ENCODE peak calls at places on chromosomes 3 and 15, in four cellular contexts. Q is endothelial cell of umbilical vein, X is body of pancreas, A is gastrocnemius medialis. C is an unnamed sample. For H3K36me3, the result is how much of the 10 kb centered on the place peaks cover.

GRCh38 chr15:78127882-78128281 is 3.4 kb downstream of the CIB2 start:
- DNase-seq in Q (no peak), X (no peak), A (no peak), C (no peak)

GRCh38 chr15:36468746-36469145 is 110.7 kb upstream of the CDIN1 start:
- DNase-seq in Q (no peak), X (no peak), A (no peak), C (no peak)

GRCh38 chr3:24802614-24803013 is 308.0 kb upstream of the THRB start:
- DNase-seq in Q (no peak), X (no peak), A (no peak), C (no peak)

GRCh38 chr3:94028093-94028837 is at the start of gene STX19:
- DNase-seq in Q (no peak), X (peak), A (no peak), C (no peak)

GRCh38 chr15:29452881-29453731 is 183.5 kb upstream of the NSMCE3 start:
- DNase-seq in Q (peak), X (no peak), A (no peak), C (no peak)

GRCh38 chr3:12227833-12228232 is 61.0 kb upstream of the PPARG start:
- DNase-seq in Q (no peak), X (no peak), A (no peak), C (no peak)

GRCh38 chr3:59245879-59246501 is 196.2 kb upstream of the CFAP20DC start:
- DNase-seq in Q (no peak), X (no peak), A (no peak), C (no peak)

GRCh38 chr15:70852501-70853269 is 1.3 kb downstream of the LARP6 start:
- DNase-seq in Q (peak), X (no peak), A (no peak), C (no peak)

GRCh38 chr3:177141899-177142651 is 55.2 kb downstream of the TBL1XR1 start:
- DNase-seq in Q (no peak), X (no peak), A (no peak), C (no peak)

GRCh38 chr3:17292556-17292955 is 407.8 kb downstream of the PLCL2 start:
- DNase-seq in Q (no peak), X (no peak), A (no peak), C (no peak)

GRCh38 chr3:45612138-45612537 is 17.6 kb downstream of the LIMD1 start:
- DNase-seq in Q (no peak), X (no peak), A (no peak), C (no peak)

GRCh38 chr3:175431396-175431795 is 572.3 kb downstream of the NAALADL2 start:
- DNase-seq in Q (no peak), X (peak), A (no peak), C (no peak)

GRCh38 chr15:76327191-76328105 is 9.1 kb upstream of the ISL2 start:
- DNase-seq in Q (no peak), X (no peak), A (no peak), C (no peak)

GRCh38 chr3:183455064-183455463 is 26.6 kb upstream of the MCF2L2 start:
- DNase-seq in Q (peak), X (no peak), A (no peak), C (no peak)

GRCh38 chr3:172709776-172710708 is 825 bp downstream of the NCEH1 start:
- DNase-seq in Q (peak), X (peak), A (peak), C (peak)

GRCh38 chr15:79943820-79944219 is 27.2 kb downstream of the BCL2A1 start:
- DNase-seq in Q (no peak), X (no peak), A (no peak), C (no peak)

GRCh38 chr3:55571913-55572312 is 84.8 kb upstream of the WNT5A start:
- DNase-seq in Q (no peak), X (peak), A (no peak), C (peak)
- H3K36me3 ChIP-seq in Q (under half), X (under half), A (under half), C (under half)

DNA sequence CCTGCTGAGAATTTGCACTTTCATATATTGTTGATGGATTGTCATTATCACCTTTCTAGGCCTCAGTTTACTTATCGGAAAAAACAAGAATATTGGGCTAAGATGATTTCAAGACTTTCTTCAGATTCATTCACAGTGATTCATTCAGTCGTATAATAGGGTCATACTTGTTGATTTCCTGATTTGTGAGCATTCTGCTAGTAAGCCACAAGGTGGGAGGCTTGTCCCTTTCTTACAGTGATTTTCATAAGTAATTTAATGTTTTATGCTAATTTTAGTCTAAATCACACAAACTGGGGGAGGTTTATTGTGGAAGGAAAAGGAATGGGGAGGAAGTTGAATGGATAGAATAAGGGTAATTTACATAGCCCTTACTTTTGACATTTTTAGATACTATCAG is 126.8 kb upstream of the GOLGA6L4 start:
- DNase-seq in Q (no peak), X (no peak), A (no peak), C (no peak)
- TF ChIP-seq CTCF in Q (no peak), X (no peak), A (no peak), C (no peak)

DNA sequence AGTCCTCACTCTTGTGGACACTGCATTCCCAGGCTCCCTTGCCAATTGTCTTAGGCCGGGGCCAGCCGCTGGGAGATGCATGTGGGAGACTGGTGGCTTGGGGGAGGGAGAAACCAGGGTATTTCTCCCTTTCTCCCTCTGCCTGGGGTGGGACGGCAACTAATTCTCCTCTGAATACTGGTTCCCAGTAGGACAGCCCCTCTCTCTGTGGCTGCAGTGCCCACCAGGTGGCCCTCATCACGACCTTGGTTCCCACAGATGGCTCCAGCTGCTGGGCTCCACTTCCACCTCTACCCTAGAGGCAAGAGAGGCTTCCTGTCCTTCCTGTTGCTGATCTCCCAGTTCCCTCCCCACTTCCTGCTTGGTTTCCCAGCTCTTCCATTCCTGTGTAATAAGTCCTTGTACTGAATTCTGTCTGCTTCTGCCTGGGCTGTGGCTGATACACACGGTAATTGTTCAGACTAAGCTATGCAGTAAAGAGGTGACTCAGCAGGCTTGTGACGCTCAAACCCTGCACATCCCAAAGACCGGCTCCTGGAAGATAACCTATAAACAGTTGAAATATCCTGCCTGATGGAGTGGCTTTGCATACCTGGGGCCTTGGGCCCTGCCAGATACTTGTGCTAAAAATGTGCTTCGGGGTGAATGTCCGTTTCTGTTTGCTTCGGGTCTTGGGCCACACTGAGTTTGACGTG is 20.4 kb upstream of the COPG1 start:
- DNase-seq in Q (peak), X (peak), A (no peak), C (no peak)
- TF ChIP-seq POLR2A in Q (no peak), X (no peak), A (no peak), C (no peak)

GRCh38 chr3:187728248-187728647 is 17.0 kb downstream of the BCL6 start:
- DNase-seq in Q (no peak), X (no peak), A (no peak), C (no peak)

GRCh38 chr3:187726564-187726963 is 18.7 kb downstream of the BCL6 start:
- DNase-seq in Q (no peak), X (no peak), A (no peak), C (no peak)

GRCh38 chr3:187725218-187725617 is 20.1 kb downstream of the BCL6 start:
- DNase-seq in Q (no peak), X (no peak), A (no peak), C (peak)

GRCh38 chr3:187728930-187729583 is 16.2 kb downstream of the BCL6 start:
- DNase-seq in Q (no peak), X (no peak), A (no peak), C (no peak)

DNA sequence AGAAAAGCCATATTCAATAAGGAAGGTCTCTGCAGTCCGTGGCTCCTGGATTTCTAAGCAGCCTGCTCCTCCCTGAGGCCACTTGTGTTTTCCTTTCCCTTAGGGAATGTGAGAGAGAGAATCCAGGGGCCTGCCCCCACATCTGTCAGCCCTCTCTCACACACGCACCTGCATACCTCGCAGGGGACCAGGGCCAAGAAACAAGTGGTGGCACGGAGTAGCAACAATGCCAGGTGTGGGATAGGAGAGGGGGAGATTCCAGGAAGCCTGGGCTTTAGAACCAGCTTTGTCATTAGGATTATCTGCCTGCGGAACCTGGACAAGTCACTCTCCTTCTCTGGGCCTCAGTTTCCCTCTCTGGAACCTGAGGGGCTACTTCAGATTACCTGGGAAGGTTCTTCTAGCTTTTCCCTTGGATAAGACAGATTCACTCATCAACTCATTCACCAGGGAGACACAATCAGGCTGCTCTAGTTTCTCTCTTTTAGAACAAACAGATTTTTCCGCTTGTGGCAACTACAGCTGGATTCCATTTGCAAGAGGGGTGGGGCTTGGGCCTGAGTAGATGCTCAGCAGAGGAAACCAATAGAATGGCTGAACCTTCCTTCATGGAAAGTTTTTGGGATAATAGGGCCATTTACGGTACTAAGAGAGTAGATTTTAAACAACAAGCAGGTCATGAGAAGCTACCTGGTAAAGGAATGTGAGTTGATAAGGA is 19.5 kb downstream of the BCL6 start:
- DNase-seq in Q (no peak), X (no peak), A (no peak), C (peak)
- H3K36me3 ChIP-seq in Q (under half), X (under half), A (half or more), C (under half)

DNA sequence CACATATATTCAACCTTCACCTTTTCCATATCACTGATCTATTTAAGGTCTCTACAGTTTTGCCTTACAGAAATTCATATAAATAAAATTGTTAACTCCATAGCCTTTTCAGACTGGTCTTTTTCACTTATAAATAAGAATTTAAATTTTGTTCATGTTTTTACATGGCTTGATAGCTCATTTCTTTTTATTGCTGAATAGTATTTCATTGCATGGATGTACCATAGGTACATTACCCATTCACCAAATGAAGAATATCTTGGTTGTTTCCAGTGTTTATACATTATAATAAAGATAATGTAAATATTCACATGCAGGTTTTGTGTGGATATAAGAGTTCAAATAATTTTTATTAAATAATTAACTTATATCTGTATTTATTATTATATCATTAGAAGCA is 1765.0 kb downstream of the OTOL1 start:
- DNase-seq in Q (no peak), X (no peak), A (no peak), C (no peak)
- TF ChIP-seq CTCF in Q (no peak), X (no peak), A (no peak), C (no peak)

DNA sequence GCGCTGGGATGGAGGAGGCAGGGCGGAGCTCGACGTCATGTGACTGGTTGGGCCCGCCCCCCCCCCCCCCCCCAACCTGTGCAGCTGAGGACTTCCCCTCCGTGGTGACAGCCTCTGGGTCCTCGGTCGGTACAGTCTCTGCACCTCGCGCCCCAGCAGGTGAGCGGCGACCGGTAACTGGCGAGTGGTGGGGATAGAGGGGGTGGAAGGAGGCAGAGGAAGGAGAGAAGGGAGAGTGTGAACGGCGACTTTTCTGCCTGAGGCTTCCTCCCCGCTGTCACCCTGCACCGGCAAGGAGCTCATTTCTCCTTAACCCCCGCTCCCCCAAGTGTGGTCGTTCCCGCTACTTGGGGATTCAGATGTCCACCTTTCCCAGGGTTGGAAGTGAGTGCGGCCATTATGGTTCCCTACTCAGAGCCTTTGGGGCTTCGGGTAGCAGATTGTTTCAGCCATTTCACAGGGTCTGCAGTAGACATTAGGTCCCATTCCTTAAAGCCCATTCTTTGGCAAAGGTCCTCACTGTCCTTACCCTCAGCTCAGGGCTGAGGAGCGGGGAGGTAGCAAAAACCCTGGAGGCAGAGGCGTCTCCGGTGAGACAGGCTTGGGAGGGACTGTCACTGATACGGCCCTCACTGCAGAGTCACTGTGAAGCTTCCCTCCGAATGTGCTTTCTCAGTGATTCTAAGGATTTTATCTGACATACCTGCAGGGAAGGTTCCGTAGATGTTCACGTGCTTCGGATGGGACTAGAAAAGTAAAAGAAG is at the start of gene ATP6V1A:
- DNase-seq in Q (peak), X (peak), A (peak), C (no peak)
- TF ChIP-seq POLR2A in Q (no peak), X (peak), A (peak), C (no peak)

C was measured in breast epithelium.